ENCODE peak calls at places on chromosomes 13 and 19, in eight cellular contexts. H, Q, I, T, E, U, O and D are unnamed samples.

GRCh38 chr19:3725640-3726310 is 17.6 kb downstream of the TJP3 start:
- DNase-seq in H (no peak), Q (no peak), I (no peak), T (no peak), E (peak; percentile 12), U (no peak), O (peak; percentile 85), D (no peak)

GRCh38 chr13:40456979-40457553 is 209.4 kb downstream of the FOXO1 start:
- DNase-seq in H (no peak), Q (no peak), I (no peak), T (no peak), E (no peak), U (no peak), O (no peak), D (no peak)

GRCh38 chr19:24059572-24060295 is 27.3 kb upstream of the ZNF254 start:
- DNase-seq in H (peak; percentile 50), Q (no peak), I (no peak), T (no peak), E (no peak), U (no peak), O (no peak), D (no peak)

GRCh38 chr13:29260684-29261083 is 334.8 kb downstream of the SLC7A1 start:
- DNase-seq in H (no peak), Q (no peak), I (no peak), T (no peak), E (no peak), U (no peak), O (no peak), D (no peak)

GRCh38 chr13:94251801-94252200 is 227.7 kb downstream of the DCT start:
- DNase-seq in H (no peak), Q (no peak), I (peak; percentile 21), T (no peak), E (peak; percentile 77), U (no peak), O (no peak), D (no peak)

GRCh38 chr19:17524651-17525050 is 13.2 kb downstream of the PGLS start:
- DNase-seq in H (no peak), Q (no peak), I (no peak), T (no peak), E (no peak), U (no peak), O (no peak), D (no peak)

GRCh38 chr13:113141591-113141950 is 16.9 kb upstream of the PROZ start:
- DNase-seq in H (no peak), Q (no peak), I (no peak), T (peak; percentile 50), E (no peak), U (no peak), O (peak; percentile 25), D (no peak)

GRCh38 chr19:8988204-8988603 is 22.0 kb downstream of the MUC16 start:
- DNase-seq in H (no peak), Q (peak; percentile 34), I (no peak), T (no peak), E (no peak), U (no peak), O (peak; percentile 35), D (no peak)

GRCh38 chr19:52722062-52723005 is 12.5 kb downstream of the ZNF611 start:
- DNase-seq in H (no peak), Q (no peak), I (no peak), T (no peak), E (peak; percentile 74), U (peak; percentile 69), O (no peak), D (no peak)

GRCh38 chr13:65143920-65144319 is 2086.2 kb downstream of the PCDH9 start:
- DNase-seq in H (no peak), Q (no peak), I (no peak), T (no peak), E (no peak), U (no peak), O (no peak), D (no peak)

GRCh38 chr19:19151418-19151817 is 13.1 kb upstream of the TMEM161A start:
- DNase-seq in H (no peak), Q (no peak), I (no peak), T (no peak), E (no peak), U (no peak), O (no peak), D (no peak)
- H3K4me1 ChIP-seq in H (no peaks in the 10 kb centered on the region), Q (no peaks in the 10 kb centered on the region), I (no peaks in the 10 kb centered on the region), T (no peaks in the 10 kb centered on the region), E (no peaks in the 10 kb centered on the region), U (no peaks in the 10 kb centered on the region), O (no peaks in the 10 kb centered on the region), D (no peaks in the 10 kb centered on the region)

GRCh38 chr19:12796146-12797071 is 5.1 kb downstream of the JUNB start:
- DNase-seq in H (peak; percentile 66), Q (peak; percentile 82), I (peak; percentile 59), T (peak; percentile 86), E (peak; percentile 73), U (peak; percentile 80), O (peak; percentile 90), D (peak; percentile 86)
- H3K4me1 ChIP-seq in H (peaks cover 16% of the 10 kb centered on the region), Q (peaks cover 33% of the 10 kb centered on the region), I (peaks cover 60% of the 10 kb centered on the region), T (no peaks in the 10 kb centered on the region), E (peaks cover 11% of the 10 kb centered on the region), U (peaks cover 18% of the 10 kb centered on the region), O (no peaks in the 10 kb centered on the region), D (peaks cover 10% of the 10 kb centered on the region)

DNA sequence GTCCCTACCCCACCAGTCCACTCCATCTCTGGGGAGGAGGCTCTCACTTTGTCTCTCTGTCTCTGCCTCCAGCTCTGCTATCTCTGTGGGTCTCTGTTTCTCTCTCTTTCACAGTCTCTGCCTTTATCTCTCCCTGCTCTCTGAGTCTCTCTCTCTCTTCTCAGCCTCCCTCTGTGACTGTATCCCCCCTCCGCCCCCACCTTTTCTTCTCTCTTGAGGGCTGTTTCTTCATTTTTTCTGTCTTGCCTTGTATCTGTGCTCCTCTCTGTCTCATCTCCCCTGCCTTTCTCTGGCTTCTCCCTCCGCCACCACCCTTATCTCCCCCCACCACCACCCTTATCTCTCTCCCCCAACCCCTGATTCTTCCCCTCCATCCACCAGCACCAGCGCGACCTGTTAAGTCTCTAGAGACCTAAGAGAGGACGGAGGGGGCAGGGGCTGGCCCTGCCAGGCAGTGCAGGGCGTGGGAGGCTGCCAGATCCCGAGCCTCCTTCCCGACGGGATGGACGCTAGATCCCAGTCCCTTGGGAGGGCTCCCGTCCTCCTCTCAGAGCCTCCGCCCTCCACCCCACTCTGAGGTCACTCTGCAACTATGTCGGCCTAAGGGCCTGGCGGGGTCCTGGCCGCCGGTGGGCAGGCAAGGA is 1.0 kb downstream of the AXL start:
- DNase-seq in H (peak; percentile 46), Q (no peak), I (peak; percentile 50), T (peak; percentile 92), E (peak; percentile 72), U (no peak), O (no peak), D (peak; percentile 26)
- H3K4me1 ChIP-seq in H (no peaks in the 10 kb centered on the region), Q (no peaks in the 10 kb centered on the region), I (peaks cover 29% of the 10 kb centered on the region), T (no peaks in the 10 kb centered on the region), E (peaks cover 39% of the 10 kb centered on the region), U (peaks cover 44% of the 10 kb centered on the region), O (no peaks in the 10 kb centered on the region), D (peaks cover 2% of the 10 kb centered on the region)

DNA sequence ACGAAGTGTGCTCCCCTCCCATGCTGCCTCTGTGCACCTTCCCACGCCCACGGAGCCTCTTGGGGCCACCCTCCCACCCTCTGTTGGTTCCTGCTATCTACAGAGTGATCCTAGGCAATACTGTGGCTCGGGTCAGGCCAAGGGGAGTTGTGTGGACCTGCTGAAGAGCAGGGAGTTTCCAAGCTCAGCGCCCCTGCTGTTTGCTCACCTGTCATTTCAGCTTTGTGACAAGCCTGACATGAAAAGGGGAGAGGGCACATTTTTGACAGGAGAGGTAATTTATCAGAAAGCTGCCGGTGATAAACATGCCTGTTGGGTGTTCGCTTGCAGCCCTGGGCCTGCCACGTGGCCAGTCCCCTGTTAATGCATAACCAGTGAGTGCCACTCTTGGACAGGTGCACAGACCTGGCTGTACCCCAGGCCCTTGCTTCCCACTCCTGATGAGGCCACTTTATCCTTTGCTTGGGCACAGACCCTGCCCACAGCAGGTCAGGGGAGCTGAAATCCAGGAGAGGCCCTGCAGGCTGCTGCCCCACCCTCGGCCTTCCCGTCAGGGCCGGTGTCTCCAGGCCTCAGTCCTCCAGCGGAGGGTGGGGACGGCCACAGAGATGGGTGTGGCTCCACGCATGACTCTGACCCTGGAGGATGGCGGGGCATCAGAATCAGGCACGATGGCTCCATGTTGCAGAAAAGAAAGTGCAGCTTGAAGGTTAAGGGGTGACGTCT is 201.5 kb upstream of the GPR12 start:
- DNase-seq in H (no peak), Q (no peak), I (no peak), T (no peak), E (no peak), U (no peak), O (no peak), D (no peak)
- H3K4me1 ChIP-seq in H (no peaks in the 10 kb centered on the region), Q (no peaks in the 10 kb centered on the region), I (peaks cover 31% of the 10 kb centered on the region), T (no peaks in the 10 kb centered on the region), E (peaks cover 6% of the 10 kb centered on the region), U (no peaks in the 10 kb centered on the region), O (peaks cover 3% of the 10 kb centered on the region), D (no peaks in the 10 kb centered on the region)

GRCh38 chr19:41224632-41225031 is 5.6 kb downstream of the AXL start:
- DNase-seq in H (no peak), Q (no peak), I (no peak), T (no peak), E (no peak), U (no peak), O (no peak), D (no peak)
- H3K4me1 ChIP-seq in H (peaks cover 10% of the 10 kb centered on the region), Q (no peaks in the 10 kb centered on the region), I (peaks cover 36% of the 10 kb centered on the region), T (no peaks in the 10 kb centered on the region), E (peaks cover 52% of the 10 kb centered on the region), U (peaks cover 55% of the 10 kb centered on the region), O (peaks cover 5% of the 10 kb centered on the region), D (peaks cover 13% of the 10 kb centered on the region)

GRCh38 chr19:38667552-38668205 is 20.2 kb downstream of the ACTN4 start:
- DNase-seq in H (no peak), Q (no peak), I (no peak), T (no peak), E (peak; percentile 89), U (peak; percentile 58), O (no peak), D (peak; percentile 27)
- H3K4me1 ChIP-seq in H (peaks cover 94% of the 10 kb centered on the region), Q (peaks cover 13% of the 10 kb centered on the region), I (peaks cover 100% of the 10 kb centered on the region), T (peaks cover 27% of the 10 kb centered on the region), E (peaks cover 47% of the 10 kb centered on the region), U (peaks cover 82% of the 10 kb centered on the region), O (peaks cover 46% of the 10 kb centered on the region), D (peaks cover 40% of the 10 kb centered on the region)